ENCODE peak calls at places on chromosomes 12 and 14, in nine cellular contexts. L is A549; Q is CD8-positive, alpha-beta T cell; O is mammary epithelial cell; Y is breast epithelium; V is cardiac muscle cell; M is fibroblast of lung; H is heart left ventricle; E is left ventricle myocardium inferior. S is an unnamed sample. For H3K4me1 and H3K9me3, the result is how much of the 10 kb centered on the place peaks cover.

GRCh38 chr14:39232554-39233415 is 930 bp upstream of the MIA2 start:
- DNase-seq in H (no peak), Y (no peak), V (no peak), O (peak), Q (no peak), E (no peak), L (peak), M (peak), S (no peak)

GRCh38 chr14:90428676-90429075 is 31.8 kb downstream of the CALM1 start:
- DNase-seq in Y (no peak), E (no peak), Q (no peak), L (no peak), O (no peak), V (no peak), M (no peak), H (no peak), S (no peak)

GRCh38 chr12:6383572-6384498 is at the start of gene LTBR:
- DNase-seq in Q (no peak), V (peak), H (peak), E (peak), O (peak), Y (peak), M (peak), L (peak), S (peak)

GRCh38 chr12:101891462-101891971 is 14.1 kb downstream of the DRAM1 start:
- DNase-seq in M (peak), O (peak), E (no peak), Y (no peak), L (peak), H (no peak), Q (no peak), V (no peak), S (no peak)

GRCh38 chr14:34665785-34666425 is 36.0 kb upstream of the SNX6 start:
- DNase-seq in Q (no peak), E (no peak), L (peak), H (peak), M (peak), O (peak), V (no peak), Y (no peak), S (no peak)

GRCh38 chr14:90072350-90072749 is 10.6 kb downstream of the KCNK13 start:
- DNase-seq in M (no peak), Y (no peak), Q (no peak), V (peak), E (no peak), L (no peak), O (no peak), H (no peak), S (no peak)

GRCh38 chr12:22625671-22626251 is 790 bp downstream of the ETNK1 start:
- DNase-seq in H (peak), Q (no peak), E (peak), M (peak), L (peak), Y (no peak), O (peak), V (peak), S (no peak)

GRCh38 chr14:88948199-88948598 is 123.7 kb downstream of the TTC8 start:
- DNase-seq in H (no peak), Q (no peak), V (no peak), E (no peak), O (no peak), L (no peak), Y (no peak), M (peak), S (no peak)

GRCh38 chr12:76627346-76628135 is 68.0 kb upstream of the OSBPL8 start:
- DNase-seq in O (no peak), M (peak), L (no peak), Q (no peak), Y (no peak), H (no peak), E (no peak), V (no peak), S (no peak)

GRCh38 chr12:68080577-68080976 is 79.0 kb downstream of the IFNG start:
- DNase-seq in E (no peak), M (no peak), H (no peak), L (no peak), Q (peak), Y (no peak), O (no peak), V (no peak), S (no peak)

GRCh38 chr14:76640923-76641395 is 120.3 kb upstream of the VASH1 start:
- DNase-seq in O (no peak), M (no peak), L (no peak), Y (no peak), V (no peak), Q (no peak), E (no peak), H (no peak), S (no peak)

GRCh38 chr12:67096533-67097318 is 172.4 kb upstream of the CAND1 start:
- DNase-seq in Y (no peak), H (no peak), Q (no peak), L (no peak), E (no peak), O (peak), V (no peak), M (peak), S (no peak)

GRCh38 chr14:53042480-53042879 is 91.6 kb upstream of the FERMT2 start:
- DNase-seq in Y (no peak), M (peak), O (no peak), L (no peak), Q (no peak), H (no peak), E (no peak), V (peak), S (no peak)

GRCh38 chr12:69062838-69063237 is 129.9 kb upstream of the CPM start:
- DNase-seq in Y (no peak), Q (no peak), E (no peak), V (no peak), O (no peak), L (no peak), M (no peak), H (no peak), S (no peak)

GRCh38 chr12:52243774-52244614 is 11.0 kb downstream of the KRT7 start:
- DNase-seq in Y (peak), M (peak), V (no peak), E (peak), O (peak), Q (peak), L (peak), H (peak), S (peak)

GRCh38 chr14:35378638-35379568 is 25.6 kb downstream of the NFKBIA start:
- DNase-seq in Y (no peak), E (no peak), M (peak), Q (no peak), O (no peak), V (no peak), L (no peak), H (no peak), S (no peak)

GRCh38 chr12:31007153-31007495 is 66.5 kb upstream of the DDX11 start:
- DNase-seq in E (no peak), H (no peak), L (no peak), V (no peak), Y (no peak), M (no peak), Q (no peak), O (no peak), S (no peak)

GRCh38 chr14:85024931-85025330 is 505.0 kb upstream of the FLRT2 start:
- DNase-seq in V (no peak), Y (no peak), L (no peak), Q (no peak), O (no peak), H (no peak), M (no peak), E (no peak), S (peak)

GRCh38 chr14:35159742-35160409 is 37.5 kb downstream of the PRORP start:
- DNase-seq in V (no peak), L (peak), Y (no peak), H (no peak), Q (no peak), O (peak), E (no peak), M (peak), S (no peak)

GRCh38 chr14:70665448-70666363 is 24.0 kb downstream of the TTC9 start:
- DNase-seq in L (peak), V (no peak), M (no peak), E (no peak), H (no peak), Y (peak), O (peak), Q (no peak), S (peak)

GRCh38 chr12:12705833-12706520 is 10.0 kb upstream of the GPR19 start:
- DNase-seq in O (no peak), V (no peak), Y (no peak), Q (peak), H (no peak), M (no peak), L (no peak), E (no peak), S (peak)

GRCh38 chr12:103912069-103912468 is 18.1 kb upstream of the HSP90B1 start:
- DNase-seq in E (no peak), V (no peak), Q (no peak), H (no peak), Y (no peak), M (no peak), L (no peak), O (no peak), S (no peak)

GRCh38 chr12:75505706-75506312 is 5.6 kb downstream of the KRR1 start:
- DNase-seq in O (no peak), Y (no peak), Q (no peak), M (no peak), H (no peak), E (no peak), V (peak), L (peak), S (no peak)

GRCh38 chr14:70716958-70717357 is 75.2 kb downstream of the TTC9 start:
- DNase-seq in Y (no peak), L (no peak), M (no peak), V (no peak), E (no peak), H (no peak), O (no peak), Q (no peak), S (no peak)

GRCh38 chr14:42437809-42438208 is 831.1 kb downstream of the LRFN5 start:
- DNase-seq in Y (no peak), H (no peak), E (no peak), L (no peak), O (no peak), Q (no peak), V (no peak), M (no peak), S (no peak)

GRCh38 chr12:6082613-6083012 is 41.9 kb downstream of the VWF start:
- DNase-seq in Y (no peak), Q (no peak), O (no peak), E (no peak), H (no peak), V (no peak), L (no peak), M (peak), S (no peak)

GRCh38 chr12:70648831-70649230 is 11.6 kb upstream of the PTPRB start:
- DNase-seq in M (peak), V (no peak), L (no peak), E (no peak), H (no peak), Q (no peak), O (peak), Y (no peak), S (no peak)

GRCh38 chr14:100303179-100303578 is 3.1 kb downstream of the SLC25A29 start:
- DNase-seq in E (no peak), H (no peak), M (no peak), L (peak), Q (no peak), V (peak), O (no peak), Y (no peak), S (no peak)

GRCh38 chr14:98138666-98139065 is 1133.3 kb downstream of the BCL11B start:
- DNase-seq in Y (no peak), O (peak), V (peak), H (no peak), L (peak), M (peak), Q (peak), E (no peak), S (no peak)

GRCh38 chr12:121560392-121561021 is 20.3 kb downstream of the KDM2B start:
- DNase-seq in E (no peak), O (no peak), H (no peak), Y (no peak), M (no peak), L (no peak), V (no peak), Q (no peak), S (no peak)

GRCh38 chr12:54340845-54341244 is 15.9 kb downstream of the COPZ1 start:
- DNase-seq in Y (no peak), H (no peak), E (no peak), O (no peak), Q (no peak), V (no peak), L (no peak), M (no peak), S (no peak)

GRCh38 chr12:130438243-130438620 is 100.5 kb downstream of the PIWIL1 start:
- DNase-seq in M (no peak), L (no peak), E (no peak), Q (no peak), V (no peak), O (no peak), H (no peak), Y (no peak), S (peak)

GRCh38 chr12:47268501-47269459 is 189.0 kb upstream of the AMIGO2 start:
- DNase-seq in M (no peak), Q (no peak), O (peak), E (no peak), V (no peak), L (no peak), Y (no peak), H (no peak), S (no peak)

GRCh38 chr12:80100566-80100965 is 1.2 kb downstream of the OTOGL start:
- DNase-seq in H (no peak), V (no peak), L (no peak), E (no peak), Q (no peak), Y (no peak), M (peak), O (no peak), S (no peak)

GRCh38 chr14:104256025-104256424 is 117.6 kb downstream of the KIF26A start:
- DNase-seq in E (no peak), O (no peak), Q (no peak), Y (no peak), H (no peak), V (no peak), M (no peak), L (no peak), S (no peak)

GRCh38 chr12:110338754-110339153 is 57.7 kb downstream of the ATP2A2 start:
- DNase-seq in Q (no peak), V (no peak), L (no peak), H (no peak), O (no peak), Y (no peak), E (no peak), M (no peak), S (no peak)

GRCh38 chr12:55718020-55718419 is 2.2 kb upstream of the RDH5 start:
- DNase-seq in Q (no peak), V (no peak), M (peak), Y (no peak), H (no peak), E (no peak), L (no peak), O (no peak), S (no peak)
- H3K4me1 ChIP-seq in Q (under half), V (under half), M (half or more), Y (under half), H (under half), E (half or more), L (half or more), O (half or more), S (under half)

DNA sequence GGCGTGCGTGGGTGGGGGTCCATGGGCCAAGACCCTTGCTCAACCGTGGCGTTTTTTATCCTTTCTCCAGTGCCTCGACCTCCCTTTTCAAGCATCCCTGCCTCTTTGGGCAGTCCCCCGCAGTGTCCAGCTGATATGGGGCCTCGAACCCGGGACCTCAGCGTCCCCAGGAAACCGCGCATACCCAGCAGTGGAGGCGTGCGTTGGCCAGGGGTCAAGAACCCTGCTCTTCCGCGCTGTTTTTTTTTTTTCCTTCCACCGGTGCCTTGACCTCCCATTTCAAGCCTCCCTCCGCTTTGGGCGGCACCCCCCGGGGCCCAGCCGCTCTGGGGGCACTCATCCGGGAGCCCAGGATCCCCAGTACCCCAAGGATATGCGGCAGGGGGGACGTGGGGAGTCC is 325.8 kb downstream of the ALG10 start:
- DNase-seq in L (peak), E (no peak), M (no peak), Y (no peak), O (no peak), Q (no peak), H (no peak), V (no peak), S (no peak)
- H3K9me3 ChIP-seq in L (under half), E (under half), M (under half), Y (half or more), O (under half), Q (under half), H (under half), V (under half), S (under half)

DNA sequence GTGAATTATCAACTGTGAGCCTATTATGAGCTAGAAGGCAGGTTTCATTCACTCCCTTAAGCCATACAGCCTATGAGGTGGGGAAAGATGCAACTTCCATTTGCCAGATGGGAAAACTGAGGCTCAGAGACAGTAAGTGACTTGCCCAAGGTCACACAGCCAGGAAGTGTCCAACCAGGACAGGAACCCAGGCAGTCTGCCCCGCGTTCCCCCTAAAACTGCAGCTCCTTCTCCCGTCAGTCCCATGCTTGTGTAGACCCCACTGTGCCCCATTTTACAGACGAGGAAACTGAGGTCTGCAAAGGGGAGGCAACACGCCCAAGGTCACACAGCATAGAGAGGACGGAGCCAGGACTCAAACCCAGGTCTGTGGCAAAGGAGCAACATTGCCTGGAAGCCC is 50.6 kb downstream of the NCOR2 start:
- DNase-seq in Y (no peak), L (no peak), O (no peak), M (no peak), E (no peak), Q (no peak), V (no peak), H (no peak), S (no peak)
- H3K4me1 ChIP-seq in Y (half or more), L (half or more), O (half or more), M (under half), E (half or more), Q (under half), V (half or more), H (under half), S (half or more)

GRCh38 chr14:105632010-105632409 is 105.6 kb downstream of the TMEM121 start:
- DNase-seq in H (no peak), V (no peak), M (no peak), E (no peak), Q (no peak), O (no peak), L (no peak), Y (no peak), S (no peak)
- H3K9me3 ChIP-seq in H (under half), V (under half), M (under half), E (under half), Q (under half), O (under half), L (under half), Y (under half), S (under half)

DNA sequence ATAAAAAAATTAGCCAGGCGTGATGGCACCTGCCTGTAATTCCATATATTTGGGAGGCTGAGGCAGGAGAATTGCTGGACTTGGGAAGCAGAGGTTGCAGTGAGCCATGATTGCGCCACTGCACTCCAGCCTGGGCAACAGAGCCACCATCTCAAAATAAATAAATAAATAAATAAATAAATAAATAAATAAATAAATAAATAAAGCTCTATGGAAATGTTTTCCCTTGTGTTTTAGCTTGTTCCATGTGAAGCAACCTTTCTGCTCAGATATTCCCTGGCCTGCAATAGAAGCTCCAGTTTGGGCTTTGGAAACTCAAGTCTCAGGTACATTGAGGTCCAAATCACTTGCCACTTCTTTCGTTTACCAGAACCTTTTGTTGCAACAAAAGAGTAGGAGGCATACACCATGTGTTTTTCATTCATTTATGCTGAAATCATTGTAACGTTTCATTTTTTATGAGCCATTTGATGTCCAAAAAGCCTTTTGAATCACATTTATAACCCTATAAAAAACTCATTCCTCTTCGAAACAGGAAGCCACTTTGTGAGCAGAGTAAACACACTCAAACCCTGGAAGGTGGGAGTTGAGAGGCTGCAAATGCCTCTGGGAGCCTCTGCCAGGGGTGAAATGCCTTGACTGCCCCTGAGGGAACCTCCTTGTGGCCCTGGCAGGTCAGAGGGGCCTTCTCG is 376.6 kb upstream of the TBX3 start:
- DNase-seq in Y (no peak), O (no peak), Q (no peak), L (no peak), H (no peak), E (no peak), M (no peak), V (no peak), S (no peak)
- H3K4me1 ChIP-seq in Y (under half), O (under half), Q (under half), L (under half), H (under half), E (under half), M (under half), V (under half), S (under half)

GRCh38 chr14:96962337-96962736 is 165.2 kb downstream of the VRK1 start:
- DNase-seq in E (no peak), V (no peak), Q (no peak), Y (no peak), H (no peak), M (no peak), L (no peak), O (no peak), S (no peak)
- H3K9me3 ChIP-seq in E (under half), V (under half), Q (under half), Y (under half), H (under half), M (under half), L (under half), O (under half), S (under half)

GRCh38 chr14:24959791-24960331 is 90.1 kb downstream of the STXBP6 start:
- DNase-seq in M (no peak), E (no peak), Y (no peak), V (no peak), H (no peak), Q (no peak), L (no peak), O (no peak), S (no peak)

GRCh38 chr14:24958271-24958670 is 91.7 kb downstream of the STXBP6 start:
- DNase-seq in L (no peak), H (no peak), O (no peak), M (peak), Q (no peak), V (no peak), E (no peak), Y (no peak), S (no peak)

GRCh38 chr14:24964048-24964447 is 85.9 kb downstream of the STXBP6 start:
- DNase-seq in O (no peak), H (no peak), M (no peak), Y (no peak), V (no peak), L (no peak), Q (no peak), E (no peak), S (no peak)

GRCh38 chr14:24956104-24956503 is 93.8 kb downstream of the STXBP6 start:
- DNase-seq in H (no peak), Q (no peak), Y (no peak), L (no peak), O (no peak), E (no peak), M (no peak), V (no peak), S (no peak)

GRCh38 chr14:24960816-24961215 is 89.1 kb downstream of the STXBP6 start:
- DNase-seq in H (no peak), L (no peak), Y (no peak), O (no peak), E (no peak), Q (no peak), M (peak), V (no peak), S (no peak)
- H3K4me1 ChIP-seq in H (under half), L (under half), Y (under half), O (under half), E (half or more), Q (under half), M (under half), V (under half), S (under half)

DNA sequence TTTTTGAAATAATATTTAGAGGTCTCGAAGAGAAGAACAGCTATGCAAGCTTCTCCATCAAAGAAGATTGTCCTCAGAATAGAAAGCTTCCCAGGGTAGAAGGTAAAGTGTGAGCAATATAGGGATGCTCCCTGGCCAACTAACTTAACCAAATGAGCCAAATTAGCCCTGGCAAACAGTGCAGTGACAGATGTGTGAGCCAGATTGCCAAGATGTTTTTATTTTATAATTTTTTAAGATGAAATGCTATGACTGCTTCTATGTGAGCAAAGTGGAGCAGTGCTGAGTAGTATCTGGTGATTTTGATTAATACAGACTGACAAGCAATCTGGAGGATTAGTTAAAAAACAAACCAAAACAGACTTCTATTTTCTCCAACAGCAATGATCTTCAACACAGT is 202.1 kb downstream of the NOVA1 start:
- DNase-seq in Y (no peak), M (no peak), H (no peak), V (no peak), L (no peak), O (no peak), Q (no peak), E (no peak), S (no peak)
- H3K9me3 ChIP-seq in Y (under half), M (under half), H (under half), V (under half), L (under half), O (under half), Q (under half), E (under half), S (under half)